ENCODE peak calls at places on chromosomes 16 and 17, in four cellular contexts. D is GM12891, M is astrocyte of the hippocampus, A is fibroblast of the conjunctiva. C is an unnamed sample.

GRCh38 chr17:59378621-59379194 is 47.3 kb downstream of the YPEL2 start:
- DNase-seq in D (no peak), M (peak), A (no peak), C (peak)

GRCh38 chr16:31487720-31488629 is 5.1 kb downstream of the SLC5A2 start:
- DNase-seq in D (peak), M (peak), A (no peak), C (peak)

GRCh38 chr17:68356520-68356919 is 65.2 kb downstream of the ARSG start:
- DNase-seq in D (no peak), M (peak), A (no peak), C (no peak)

GRCh38 chr17:80594666-80595269 is 50.1 kb downstream of the RPTOR start:
- DNase-seq in D (no peak), M (no peak), A (no peak), C (no peak)

GRCh38 chr17:42667088-42667951 is 8.2 kb downstream of the TUBG2 start:
- DNase-seq in D (no peak), M (peak), A (peak), C (peak)

GRCh38 chr17:78923660-78924453 is 1.3 kb downstream of the TIMP2 start:
- DNase-seq in D (peak), M (peak), A (no peak), C (peak)

GRCh38 chr17:76255801-76256429 is 9.2 kb upstream of the UBALD2 start:
- DNase-seq in D (no peak), M (no peak), A (no peak), C (no peak)

GRCh38 chr17:37490022-37490587 is 414 bp downstream of the DUSP14 start:
- DNase-seq in D (peak), M (peak), A (no peak), C (no peak)

GRCh38 chr16:87180069-87180468 is 137.1 kb downstream of the C16orf95 start:
- DNase-seq in D (no peak), M (peak), A (no peak), C (peak)

GRCh38 chr16:52562770-52563169 is 15.8 kb upstream of the TOX3 start:
- DNase-seq in D (no peak), M (no peak), A (no peak), C (no peak)

GRCh38 chr16:50285406-50286003 is 19.2 kb downstream of the ADCY7 start:
- DNase-seq in D (no peak), M (no peak), A (no peak), C (no peak)

GRCh38 chr17:20092292-20092867 is 83.2 kb downstream of the SPECC1 start:
- DNase-seq in D (no peak), M (peak), A (no peak), C (no peak)

GRCh38 chr16:19853973-19854876 is 30.4 kb downstream of the GPRC5B start:
- DNase-seq in D (no peak), M (no peak), A (no peak), C (no peak)

GRCh38 chr17:80295146-80295545 is 34.5 kb downstream of the RNF213 start:
- DNase-seq in D (no peak), M (no peak), A (no peak), C (no peak)

GRCh38 chr17:38663125-38663751 is 11.5 kb downstream of the EPOP start:
- DNase-seq in D (peak), M (peak), A (no peak), C (peak)

GRCh38 chr16:51497541-51498211 is 346.6 kb upstream of the SALL1 start:
- DNase-seq in D (no peak), M (no peak), A (peak), C (no peak)

GRCh38 chr17:68512967-68513474 is 791 bp downstream of the PRKAR1A start:
- DNase-seq in D (no peak), M (peak), A (no peak), C (peak)

GRCh38 chr16:69382421-69382820 is 3.4 kb downstream of the TERF2 start:
- DNase-seq in D (no peak), M (no peak), A (no peak), C (no peak)

GRCh38 chr17:31877911-31878702 is 19.1 kb upstream of the COPRS start:
- DNase-seq in D (no peak), M (peak), A (peak), C (peak)

GRCh38 chr16:10080031-10080772 is 102.0 kb downstream of the GRIN2A start:
- DNase-seq in D (no peak), M (peak), A (peak), C (peak)

GRCh38 chr16:51766739-51767138 is 615.7 kb upstream of the SALL1 start:
- DNase-seq in D (no peak), M (no peak), A (no peak), C (no peak)

GRCh38 chr16:65658339-65659275 is 536.7 kb upstream of the CDH11 start:
- DNase-seq in D (no peak), M (peak), A (no peak), C (peak)

GRCh38 chr17:39014795-39015545 is 47.8 kb upstream of the FBXO47 start:
- DNase-seq in D (no peak), M (no peak), A (no peak), C (no peak)

GRCh38 chr17:48149174-48150106 is 41.9 kb downstream of the SNX11 start:
- DNase-seq in D (no peak), M (no peak), A (peak), C (no peak)

GRCh38 chr16:84115919-84116719 is 623 bp downstream of the MBTPS1 start:
- DNase-seq in D (peak), M (peak), A (no peak), C (peak)

GRCh38 chr17:68457168-68457538 is at the start of gene WIPI1:
- DNase-seq in D (no peak), M (no peak), A (no peak), C (no peak)

GRCh38 chr16:69049146-69049545 is 56.3 kb upstream of the HAS3 start:
- DNase-seq in D (no peak), M (peak), A (no peak), C (peak)

GRCh38 chr17:79838541-79839274 is 532 bp downstream of the CBX4 start:
- DNase-seq in D (no peak), M (peak), A (no peak), C (peak)

C was measured in kidney glomerular epithelial cell.